ENCODE peak calls at places on chromosomes 1 and 21, in nine cellular contexts. F is mesendoderm, V is fibroblast of lung, O is brain microvascular endothelial cell, K is IMR-90, X is psoas muscle, R is neuronal stem cell, B is ovary, N is cardiac muscle cell. Q is an unnamed sample. For H3K27me3 and H3K36me3, the result is how much of the 10 kb centered on the place peaks cover.

GRCh38 chr1:54610601-54611580 is 12.4 kb downstream of the FAM151A start:
- DNase-seq in O (no peak), X (no peak), R (no peak), V (no peak), N (no peak), F (peak), K (no peak), B (peak), Q (no peak)

GRCh38 chr1:243819438-243819839 is 30.6 kb downstream of the AKT3 start:
- DNase-seq in R (no peak), F (peak), X (no peak), O (no peak), N (no peak), K (no peak), B (no peak), V (no peak), Q (no peak)

GRCh38 chr1:230826166-230826875 is 42.0 kb downstream of the C1orf198 start:
- DNase-seq in R (no peak), V (no peak), X (no peak), O (no peak), K (no peak), B (no peak), N (peak), F (no peak), Q (no peak)

GRCh38 chr1:145799806-145800205 is 24.1 kb downstream of the RNF115 start:
- DNase-seq in N (no peak), R (no peak), K (no peak), X (no peak), V (no peak), O (no peak), B (no peak), F (no peak), Q (no peak)

GRCh38 chr1:113018911-113019310 is 54.1 kb upstream of the LRIG2 start:
- DNase-seq in O (no peak), K (no peak), V (no peak), N (no peak), F (no peak), X (no peak), R (no peak), B (no peak), Q (no peak)

GRCh38 chr1:245874942-245875580 is 632.0 kb downstream of the SMYD3 start:
- DNase-seq in R (no peak), X (peak), V (peak), B (peak), N (peak), K (peak), O (peak), F (no peak), Q (peak)

GRCh38 chr21:44314128-44314527 is 14.3 kb downstream of the PFKL start:
- DNase-seq in B (no peak), O (no peak), X (no peak), F (no peak), K (no peak), N (no peak), V (no peak), R (no peak), Q (no peak)

GRCh38 chr1:61202854-61203603 is 120.7 kb downstream of the NFIA start:
- DNase-seq in R (no peak), O (no peak), B (peak), F (no peak), N (no peak), X (no peak), K (peak), V (peak), Q (no peak)

GRCh38 chr1:54409156-54410142 is 3.3 kb upstream of the SSBP3 start:
- DNase-seq in V (no peak), X (no peak), R (no peak), B (no peak), O (no peak), K (no peak), N (no peak), F (peak), Q (no peak)

GRCh38 chr1:204733869-204734596 is 48.5 kb upstream of the LRRN2 start:
- DNase-seq in R (no peak), X (no peak), V (no peak), O (no peak), N (no peak), B (no peak), K (no peak), F (no peak), Q (no peak)

GRCh38 chr1:14733779-14734140 is 135.3 kb downstream of the KAZN start:
- DNase-seq in V (no peak), O (no peak), R (no peak), N (no peak), F (no peak), K (no peak), X (no peak), B (no peak), Q (no peak)

GRCh38 chr1:43622901-43623780 is 26.8 kb upstream of the KDM4A start:
- DNase-seq in F (no peak), N (no peak), O (no peak), V (no peak), X (no peak), R (no peak), K (no peak), B (peak), Q (no peak)

GRCh38 chr1:27538793-27539192 is 48.8 kb upstream of the WASF2 start:
- DNase-seq in X (no peak), B (no peak), K (peak), R (no peak), V (peak), N (peak), O (peak), F (peak), Q (peak)

GRCh38 chr1:27058976-27059688 is 46.5 kb upstream of the TENT5B start:
- DNase-seq in N (no peak), X (no peak), V (no peak), F (peak), O (no peak), R (no peak), K (no peak), B (no peak), Q (no peak)

GRCh38 chr1:12513176-12513575 is 104.8 kb downstream of the DHRS3 start:
- DNase-seq in F (no peak), B (no peak), R (no peak), O (no peak), X (no peak), N (no peak), K (no peak), V (no peak), Q (no peak)

GRCh38 chr1:34800214-34800613 is 7.4 kb downstream of the GJA4 start:
- DNase-seq in X (no peak), F (no peak), R (no peak), B (no peak), V (no peak), O (peak), N (peak), K (peak), Q (no peak)

GRCh38 chr1:188462837-188463236 is 1634.1 kb downstream of the PLA2G4A start:
- DNase-seq in K (no peak), O (no peak), V (peak), X (no peak), N (no peak), B (no peak), F (no peak), R (no peak), Q (no peak)

GRCh38 chr1:17405898-17406759 is 33.3 kb downstream of the RCC2 start:
- DNase-seq in F (peak), K (peak), V (peak), B (peak), N (peak), X (peak), O (peak), R (peak), Q (peak)

GRCh38 chr1:146036990-146037646 is 15.6 kb upstream of the HJV start:
- DNase-seq in F (peak), K (peak), V (peak), B (peak), N (peak), O (peak), X (peak), R (peak), Q (peak)

GRCh38 chr1:56229183-56229582 is 350.2 kb downstream of the PLPP3 start:
- DNase-seq in B (no peak), F (peak), R (peak), V (no peak), X (no peak), N (no peak), O (no peak), K (no peak), Q (no peak)

GRCh38 chr1:2784854-2785630 is 16.5 kb downstream of the TTC34 start:
- DNase-seq in N (no peak), B (no peak), F (no peak), V (no peak), O (no peak), X (peak), R (no peak), K (no peak), Q (no peak)
- H3K27me3 ChIP-seq in N (under half), B (under half), F (under half), V (under half), O (under half), X (under half), R (under half), K (under half), Q (under half)

DNA sequence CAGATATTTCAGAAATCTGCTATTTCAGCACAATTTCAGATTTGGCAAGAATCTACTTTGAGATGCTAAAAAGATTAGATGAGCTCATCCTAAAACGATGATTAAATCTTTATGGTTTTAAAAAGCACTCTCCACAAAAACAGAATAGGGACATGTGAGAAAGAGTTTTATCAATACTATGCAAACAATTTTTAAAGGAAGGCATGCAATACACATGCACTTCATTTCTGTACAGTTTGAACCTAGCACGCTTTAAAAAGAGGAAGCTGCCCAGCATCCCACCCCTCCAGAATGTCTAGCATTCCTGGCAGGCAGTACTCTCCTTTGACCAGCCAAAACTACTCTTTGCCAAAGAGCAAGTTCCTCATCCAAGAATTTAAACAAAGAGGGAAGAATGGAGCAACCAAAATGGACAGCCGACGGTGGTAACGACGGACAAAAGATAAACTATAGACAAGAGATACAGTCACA is 1.3 kb downstream of the ARHGAP29 start:
- DNase-seq in R (peak), V (peak), B (no peak), O (no peak), N (peak), F (peak), X (no peak), K (peak), Q (peak)
- H3K36me3 ChIP-seq in R (under half), V (under half), B (under half), O (under half), N (under half), F (under half), X (under half), K (under half), Q (half or more)

DNA sequence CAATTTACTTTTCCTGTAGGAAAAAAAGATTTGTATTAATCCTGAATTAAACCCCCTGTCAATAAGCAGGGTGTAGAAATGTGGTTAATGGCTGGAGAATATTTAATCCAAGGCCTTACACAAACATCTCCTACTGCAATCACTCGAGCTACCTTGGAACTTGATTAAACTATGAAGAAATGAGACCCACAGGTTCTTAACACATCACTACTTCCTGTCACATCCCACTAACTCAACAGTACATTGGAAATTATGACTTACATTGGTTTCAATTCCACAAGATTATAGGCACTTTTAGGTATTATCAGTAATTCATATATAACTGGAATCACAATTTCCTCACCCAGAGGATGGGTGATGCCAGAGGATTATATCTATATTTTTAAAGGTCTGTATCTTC is 480.3 kb downstream of the MRPL39 start:
- DNase-seq in K (no peak), F (no peak), B (no peak), O (no peak), V (no peak), N (no peak), X (no peak), R (no peak), Q (no peak)
- H3K27me3 ChIP-seq in K (under half), F (under half), B (under half), O (under half), V (under half), N (under half), X (under half), R (under half), Q (under half)

DNA sequence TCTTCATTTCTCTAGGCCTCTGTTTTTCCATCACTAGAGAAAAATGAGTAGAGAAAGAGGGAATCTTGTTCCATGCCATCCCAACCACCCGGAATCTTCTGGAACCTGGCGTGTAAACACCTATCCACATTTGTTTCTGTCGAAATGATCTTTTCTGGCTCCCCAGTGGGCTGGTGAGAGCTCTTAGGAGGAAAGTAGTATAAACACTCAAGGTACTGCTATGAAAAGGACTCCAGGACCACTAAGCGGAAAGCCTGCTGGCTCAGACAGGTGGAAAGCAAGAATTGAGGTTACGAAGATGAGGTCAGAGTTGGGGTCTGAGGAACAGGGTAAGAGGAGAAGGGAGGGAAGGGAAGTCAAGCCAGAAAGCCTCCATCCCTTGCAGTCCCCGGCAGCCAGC is 90.8 kb downstream of the PLXNA2 start:
- DNase-seq in F (no peak), B (no peak), V (no peak), R (no peak), N (no peak), X (no peak), O (no peak), K (no peak), Q (no peak)
- H3K36me3 ChIP-seq in F (under half), B (under half), V (under half), R (under half), N (under half), X (under half), O (under half), K (under half), Q (under half)

GRCh38 chr1:22359427-22359826 is 92.2 kb upstream of the ZBTB40 start:
- DNase-seq in X (no peak), F (no peak), O (no peak), B (no peak), N (no peak), K (no peak), R (no peak), V (no peak), Q (no peak)
- H3K27me3 ChIP-seq in X (half or more), F (under half), O (under half), B (under half), N (under half), K (half or more), R (under half), V (under half), Q (under half)

DNA sequence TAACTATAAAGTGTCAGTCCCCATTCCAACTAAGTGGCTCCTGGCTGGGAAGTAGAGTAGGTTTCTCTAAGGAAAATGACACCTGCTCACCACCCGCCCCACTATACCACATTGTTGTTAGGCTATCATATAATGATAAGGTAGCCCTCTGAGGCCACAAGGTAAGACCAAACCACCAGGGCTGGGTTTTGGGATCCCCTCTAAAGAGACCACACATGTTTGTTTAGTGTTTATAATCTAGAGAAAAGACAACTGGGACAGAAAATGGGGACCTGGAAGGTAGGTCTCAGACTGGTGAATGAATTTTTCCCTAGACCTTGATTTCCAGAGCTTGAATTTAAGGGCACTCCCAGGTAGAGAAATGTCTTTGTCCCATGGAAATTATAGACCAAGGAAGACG is 15.2 kb downstream of the AKIRIN1 start:
- DNase-seq in B (no peak), O (no peak), K (no peak), N (no peak), F (no peak), X (no peak), V (no peak), R (no peak), Q (no peak)
- H3K36me3 ChIP-seq in B (under half), O (half or more), K (half or more), N (half or more), F (under half), X (half or more), V (under half), R (under half), Q (half or more)

Q was measured in MG63.